ENCODE peak calls at places on chromosomes 13 and 19, in seven cellular contexts. R is body of pancreas, G is H7, X is breast epithelium, F is right lobe of liver, H is AG04450, P is IMR-90. Q is an unnamed sample.

GRCh38 chr19:37932985-37933953 is 26.3 kb downstream of the SIPA1L3 start:
- DNase-seq in R (peak; percentile 28), G (peak; percentile 59), X (no peak), F (peak; percentile 64), H (peak; percentile 6), P (peak; percentile 61), Q (no peak)

GRCh38 chr13:97219226-97219625 is 2.9 kb upstream of the MBNL2 start:
- DNase-seq in R (no peak), G (no peak), X (no peak), F (no peak), H (no peak), P (no peak), Q (no peak)

GRCh38 chr13:87147076-87147475 is 524.1 kb upstream of the SLITRK5 start:
- DNase-seq in R (no peak), G (no peak), X (no peak), F (no peak), H (no peak), P (peak; percentile 76), Q (no peak)

GRCh38 chr19:46076951-46077814 is 36.4 kb upstream of the IGFL4 start:
- DNase-seq in R (peak; percentile 72), G (peak; percentile 93), X (no peak), F (no peak), H (peak; percentile 56), P (peak; percentile 79), Q (peak; percentile 26)

GRCh38 chr19:40716031-40716654 is 543 bp downstream of the COQ8B start:
- DNase-seq in R (no peak), G (no peak), X (peak; percentile 61), F (no peak), H (peak; percentile 6), P (peak; percentile 95), Q (no peak)

GRCh38 chr13:48749699-48750473 is 96.2 kb downstream of the CYSLTR2 start:
- DNase-seq in R (peak; percentile 77), G (peak; percentile 34), X (no peak), F (no peak), H (peak; percentile 86), P (peak; percentile 99), Q (peak; percentile 78)

GRCh38 chr19:57664269-57665127 is 4.2 kb upstream of the ZSCAN4 start:
- DNase-seq in R (peak; percentile 22), G (peak; percentile 86), X (no peak), F (peak; percentile 50), H (no peak), P (peak; percentile 31), Q (no peak)

GRCh38 chr13:46552302-46552680 is 679 bp upstream of the LRCH1 start:
- DNase-seq in R (no peak), G (no peak), X (no peak), F (no peak), H (no peak), P (no peak), Q (no peak)

GRCh38 chr13:33110713-33111413 is 94.6 kb downstream of the KL start:
- DNase-seq in R (no peak), G (no peak), X (no peak), F (no peak), H (no peak), P (peak; percentile 56), Q (peak; percentile 44)

GRCh38 chr19:9741476-9742171 is 26.9 kb downstream of the ZNF846 start:
- DNase-seq in R (no peak), G (no peak), X (no peak), F (no peak), H (no peak), P (peak; percentile 1), Q (no peak)

GRCh38 chr13:98232456-98232855 is 55.4 kb upstream of the RNF113B start:
- DNase-seq in R (no peak), G (no peak), X (no peak), F (no peak), H (no peak), P (peak; percentile 76), Q (no peak)

GRCh38 chr19:34649886-34650543 is 26.9 kb downstream of the SCGB2B2 start:
- DNase-seq in R (no peak), G (no peak), X (no peak), F (no peak), H (no peak), P (no peak), Q (no peak)

GRCh38 chr13:25165664-25166063 is 6.4 kb downstream of the AMER2 start:
- DNase-seq in R (no peak), G (no peak), X (no peak), F (no peak), H (no peak), P (no peak), Q (no peak)

GRCh38 chr13:25167775-25168174 is 4.3 kb downstream of the AMER2 start:
- DNase-seq in R (no peak), G (no peak), X (no peak), F (no peak), H (no peak), P (no peak), Q (no peak)

GRCh38 chr13:25168800-25169199 is 3.3 kb downstream of the AMER2 start:
- DNase-seq in R (no peak), G (no peak), X (no peak), F (no peak), H (no peak), P (no peak), Q (no peak)

GRCh38 chr13:25169356-25169755 is 2.7 kb downstream of the AMER2 start:
- DNase-seq in R (no peak), G (no peak), X (no peak), F (no peak), H (no peak), P (no peak), Q (no peak)

GRCh38 chr13:25167349-25167748 is 4.7 kb downstream of the AMER2 start:
- DNase-seq in R (no peak), G (no peak), X (no peak), F (no peak), H (no peak), P (no peak), Q (no peak)
- H3K27me3 ChIP-seq in R (peaks cover 17% of the 10 kb centered on the region), G (peaks cover 32% of the 10 kb centered on the region), X (peaks cover 3% of the 10 kb centered on the region), F (peaks cover 11% of the 10 kb centered on the region), H (peaks cover 25% of the 10 kb centered on the region), P (peaks cover 36% of the 10 kb centered on the region), Q (no peaks in the 10 kb centered on the region)

GRCh38 chr13:110564472-110564985 is 3.0 kb upstream of the RAB20 start:
- DNase-seq in R (no peak), G (no peak), X (no peak), F (no peak), H (no peak), P (no peak), Q (no peak)
- H3K27me3 ChIP-seq in R (no peaks in the 10 kb centered on the region), G (no peaks in the 10 kb centered on the region), X (no peaks in the 10 kb centered on the region), F (no peaks in the 10 kb centered on the region), H (peaks cover 12% of the 10 kb centered on the region), P (peaks cover 9% of the 10 kb centered on the region), Q (no peaks in the 10 kb centered on the region)

DNA sequence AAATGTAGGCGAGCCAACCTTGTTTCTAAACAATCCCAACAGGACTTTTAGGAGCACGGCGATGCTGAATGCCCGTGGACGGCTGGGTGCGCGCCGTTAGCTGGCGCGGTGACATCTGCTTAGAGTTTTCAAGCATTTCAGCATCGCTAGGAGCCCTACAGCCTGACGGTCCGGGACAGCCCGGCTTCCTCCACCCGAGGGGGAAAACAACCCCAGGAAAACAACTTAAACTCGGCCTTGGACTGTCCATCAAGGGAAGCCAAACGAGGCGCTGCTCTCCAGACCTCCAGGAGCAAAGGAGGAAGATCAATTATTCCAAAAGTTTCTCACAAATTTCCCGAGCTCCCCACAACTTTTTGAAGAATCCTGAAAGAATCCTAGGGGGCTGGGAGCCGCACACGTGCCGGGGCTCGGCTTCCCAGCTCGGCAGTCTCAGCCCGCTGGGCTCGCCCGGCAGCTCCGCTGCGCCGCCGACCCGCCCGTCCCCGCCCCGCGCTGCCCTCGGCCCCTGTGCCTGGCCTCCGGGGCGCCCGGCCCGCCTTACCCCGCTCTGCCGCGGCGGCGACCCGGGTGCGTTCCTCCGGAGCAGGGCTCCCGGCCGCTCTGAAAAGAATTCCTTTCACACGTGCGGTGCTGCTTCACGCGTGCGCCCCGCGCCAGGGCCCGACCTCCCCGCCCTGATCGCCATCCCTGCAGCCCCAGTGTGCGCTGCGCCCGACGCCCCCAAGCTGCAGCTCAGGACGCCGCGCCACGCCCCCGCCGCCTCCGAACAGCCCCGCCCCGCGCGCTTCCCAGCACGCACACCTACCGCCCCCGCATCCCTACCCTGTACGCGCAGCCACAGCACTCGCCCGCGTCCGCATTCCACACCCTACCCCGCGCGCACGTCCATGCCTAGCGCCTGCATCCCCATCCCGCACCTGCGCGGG is at the start of gene GJA3:
- DNase-seq in R (no peak), G (peak; percentile 92), X (no peak), F (no peak), H (no peak), P (peak; percentile 39), Q (no peak)
- H3K27me3 ChIP-seq in R (peaks cover 32% of the 10 kb centered on the region), G (peaks cover 52% of the 10 kb centered on the region), X (no peaks in the 10 kb centered on the region), F (peaks cover 47% of the 10 kb centered on the region), H (peaks cover 9% of the 10 kb centered on the region), P (no peaks in the 10 kb centered on the region), Q (peaks cover 4% of the 10 kb centered on the region)

GRCh38 chr19:1395194-1396018 is 5.9 kb downstream of the GAMT start:
- DNase-seq in R (peak; percentile 68), G (no peak), X (no peak), F (peak; percentile 92), H (no peak), P (no peak), Q (no peak)
- H3K27me3 ChIP-seq in R (no peaks in the 10 kb centered on the region), G (no peaks in the 10 kb centered on the region), X (no peaks in the 10 kb centered on the region), F (no peaks in the 10 kb centered on the region), H (no peaks in the 10 kb centered on the region), P (no peaks in the 10 kb centered on the region), Q (no peaks in the 10 kb centered on the region)

DNA sequence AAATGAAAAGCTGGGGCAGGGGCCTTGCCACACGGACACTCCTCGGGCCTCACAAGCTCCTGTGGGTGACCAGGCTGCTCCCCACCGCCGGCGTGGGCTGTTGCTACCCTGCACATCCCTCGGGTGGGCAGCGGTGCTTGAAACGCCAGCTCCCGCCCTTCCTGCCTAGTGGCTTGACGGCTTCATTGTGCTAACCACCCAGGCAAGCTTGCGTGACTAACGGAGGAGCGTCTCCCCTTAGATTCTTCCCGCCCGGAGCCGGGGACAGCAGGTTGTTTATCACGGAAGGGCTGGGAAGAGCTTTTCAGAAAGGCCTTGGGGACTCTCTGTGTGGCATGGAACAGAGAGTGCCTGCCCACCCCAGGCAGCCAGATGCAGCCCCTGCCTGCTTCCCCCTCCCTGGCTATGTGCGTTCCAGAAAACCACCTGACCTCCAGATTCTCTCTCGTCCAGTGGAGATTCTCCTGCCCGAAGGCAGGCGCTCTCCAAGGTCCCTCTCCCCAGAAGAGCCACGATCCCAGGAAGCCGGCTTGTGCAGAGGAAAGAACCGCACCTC is 153.4 kb downstream of the KATNAL1 start:
- DNase-seq in R (no peak), G (peak; percentile 81), X (no peak), F (no peak), H (no peak), P (peak; percentile 31), Q (no peak)
- H3K27me3 ChIP-seq in R (no peaks in the 10 kb centered on the region), G (no peaks in the 10 kb centered on the region), X (no peaks in the 10 kb centered on the region), F (no peaks in the 10 kb centered on the region), H (peaks cover 18% of the 10 kb centered on the region), P (peaks cover 16% of the 10 kb centered on the region), Q (no peaks in the 10 kb centered on the region)